ENCODE peak calls at places on chromosomes 12 and 14, in five cellular contexts. X is lower lobe of right lung, H is HL-60, S is A549, N is psoas muscle. E is an unnamed sample.

GRCh38 chr12:50613463-50613862 is 108.7 kb downstream of the DIP2B start:
- DNase-seq in X (no peak), H (no peak), S (no peak), N (no peak), E (no peak)

GRCh38 chr12:15712823-15713663 is 76.1 kb downstream of the EPS8 start:
- DNase-seq in X (peak; percentile 54), H (no peak), S (peak; percentile 85), N (no peak), E (no peak)

GRCh38 chr12:41193321-41193720 is 5.2 kb downstream of the PDZRN4 start:
- DNase-seq in X (no peak), H (no peak), S (no peak), N (no peak), E (no peak)

GRCh38 chr12:131391399-131391798 is 319.5 kb upstream of the SFSWAP start:
- DNase-seq in X (no peak), H (no peak), S (no peak), N (no peak), E (no peak)

GRCh38 chr12:88952543-88952942 is 372.3 kb upstream of the KITLG start:
- DNase-seq in X (no peak), H (no peak), S (peak; percentile 46), N (no peak), E (no peak)

GRCh38 chr14:94127330-94127729 is 2.1 kb downstream of the IFI27L2 start:
- DNase-seq in X (no peak), H (no peak), S (no peak), N (no peak), E (no peak)

GRCh38 chr12:62799126-62799736 is 135.7 kb downstream of the PPM1H start:
- DNase-seq in X (no peak), H (peak; percentile 60), S (peak; percentile 83), N (no peak), E (no peak)

GRCh38 chr12:102682698-102683289 is 202.4 kb upstream of the IGF1 start:
- DNase-seq in X (no peak), H (no peak), S (no peak), N (no peak), E (no peak)

GRCh38 chr12:52171950-52172512 is 19.8 kb downstream of the KRT80 start:
- DNase-seq in X (peak; percentile 65), H (peak; percentile 63), S (peak; percentile 87), N (peak; percentile 69), E (no peak)

GRCh38 chr12:57372233-57372632 is 58.6 kb downstream of the R3HDM2 start:
- DNase-seq in X (no peak), H (no peak), S (peak; percentile 85), N (no peak), E (no peak)

GRCh38 chr14:32702571-32702970 is 236.1 kb upstream of the NPAS3 start:
- DNase-seq in X (peak; percentile 34), H (no peak), S (no peak), N (peak; percentile 27), E (no peak)

GRCh38 chr14:56555921-56556570 is 23.6 kb upstream of the TMEM260 start:
- DNase-seq in X (no peak), H (no peak), S (peak; percentile 58), N (no peak), E (no peak)

GRCh38 chr14:103537175-103537990 is 8.4 kb downstream of the TRMT61A start:
- DNase-seq in X (no peak), H (no peak), S (no peak), N (peak; percentile 17), E (no peak)

GRCh38 chr12:3777206-3777809 is 24.4 kb upstream of the CRACR2A start:
- DNase-seq in X (no peak), H (peak; percentile 33), S (peak; percentile 46), N (no peak), E (no peak)

GRCh38 chr14:100441271-100441947 is 118.3 kb downstream of the SLC25A47 start:
- DNase-seq in X (no peak), H (no peak), S (no peak), N (no peak), E (no peak)

GRCh38 chr14:24368562-24369252 is 723 bp downstream of the NFATC4 start:
- DNase-seq in X (peak; percentile 57), H (no peak), S (no peak), N (peak; percentile 65), E (peak; percentile 48)

GRCh38 chr12:115801826-115802225 is 475.7 kb downstream of the MED13L start:
- DNase-seq in X (no peak), H (no peak), S (no peak), N (no peak), E (no peak)

GRCh38 chr14:89445252-89445973 is 28.4 kb upstream of the FOXN3 start:
- DNase-seq in X (no peak), H (peak; percentile 28), S (no peak), N (no peak), E (no peak)

GRCh38 chr14:75254381-75254821 is 24.2 kb upstream of the FOS start:
- DNase-seq in X (peak; percentile 58), H (no peak), S (no peak), N (peak; percentile 30), E (no peak)

GRCh38 chr14:105087308-105087962 is 22.2 kb upstream of the GPR132 start:
- DNase-seq in X (peak; percentile 56), H (no peak), S (peak; percentile 84), N (no peak), E (no peak)

GRCh38 chr12:11482955-11483354 is 87.6 kb upstream of the PRB2 start:
- DNase-seq in X (no peak), H (no peak), S (no peak), N (no peak), E (no peak)

GRCh38 chr12:2259368-2259767 is 206.6 kb downstream of the CACNA1C start:
- DNase-seq in X (no peak), H (peak; percentile 85), S (no peak), N (no peak), E (no peak)

GRCh38 chr14:105496831-105497591 is 6.0 kb downstream of the TEDC1 start:
- DNase-seq in X (peak; percentile 44), H (no peak), S (no peak), N (no peak), E (peak; percentile 19)

GRCh38 chr12:19546027-19546426 is 106.7 kb downstream of the AEBP2 start:
- DNase-seq in X (no peak), H (no peak), S (no peak), N (peak; percentile 20), E (no peak)

GRCh38 chr12:52206309-52207040 is 14.7 kb upstream of the KRT80 start:
- DNase-seq in X (peak; percentile 34), H (no peak), S (no peak), N (no peak), E (no peak)

GRCh38 chr12:57342207-57342691 is 88.6 kb downstream of the R3HDM2 start:
- DNase-seq in X (peak; percentile 50), H (no peak), S (peak; percentile 71), N (peak; percentile 23), E (no peak)

GRCh38 chr12:13981296-13981962 is at the start of gene GRIN2B:
- DNase-seq in X (no peak), H (no peak), S (peak; percentile 53), N (no peak), E (no peak)

GRCh38 chr14:90728951-90729350 is 87.3 kb downstream of the TTC7B start:
- DNase-seq in X (no peak), H (no peak), S (no peak), N (no peak), E (no peak)

GRCh38 chr14:33452982-33453381 is 497.9 kb downstream of the EGLN3 start:
- DNase-seq in X (no peak), H (no peak), S (no peak), N (no peak), E (no peak)

GRCh38 chr12:9906888-9907287 is 25.3 kb downstream of the CLEC2A start:
- DNase-seq in X (no peak), H (peak; percentile 7), S (no peak), N (no peak), E (no peak)

GRCh38 chr12:125983094-125983783 is 918.0 kb downstream of the AACS start:
- DNase-seq in X (peak; percentile 53), H (no peak), S (peak; percentile 39), N (no peak), E (no peak)

GRCh38 chr12:91914701-91915100 is 230.9 kb downstream of the BTG1 start:
- DNase-seq in X (no peak), H (no peak), S (no peak), N (no peak), E (no peak)

GRCh38 chr12:119695034-119695433 is 27.1 kb downstream of the PRKAB1 start:
- DNase-seq in X (no peak), H (no peak), S (peak; percentile 21), N (no peak), E (no peak)
- TF ChIP-seq CTCF in X (no peak), H (peak; percentile 30), S (peak; percentile 50), N (peak; percentile 21), E (no peak)

GRCh38 chr12:124680863-124681778 is 113.7 kb upstream of the NCOR2 start:
- DNase-seq in X (peak; percentile 71), H (peak; percentile 90), S (peak; percentile 95), N (peak; percentile 73), E (no peak)
- TF ChIP-seq CTCF in X (peak; percentile 24), H (peak; percentile 20), S (peak; percentile 44), N (peak; percentile 31), E (no peak)

GRCh38 chr14:95683793-95684192 is 2.4 kb upstream of the TCL1B start:
- DNase-seq in X (no peak), H (peak; percentile 14), S (peak; percentile 34), N (no peak), E (no peak)
- TF ChIP-seq CTCF in X (peak; percentile 68), H (peak; percentile 76), S (peak; percentile 33), N (peak; percentile 52), E (peak; percentile 40)

DNA sequence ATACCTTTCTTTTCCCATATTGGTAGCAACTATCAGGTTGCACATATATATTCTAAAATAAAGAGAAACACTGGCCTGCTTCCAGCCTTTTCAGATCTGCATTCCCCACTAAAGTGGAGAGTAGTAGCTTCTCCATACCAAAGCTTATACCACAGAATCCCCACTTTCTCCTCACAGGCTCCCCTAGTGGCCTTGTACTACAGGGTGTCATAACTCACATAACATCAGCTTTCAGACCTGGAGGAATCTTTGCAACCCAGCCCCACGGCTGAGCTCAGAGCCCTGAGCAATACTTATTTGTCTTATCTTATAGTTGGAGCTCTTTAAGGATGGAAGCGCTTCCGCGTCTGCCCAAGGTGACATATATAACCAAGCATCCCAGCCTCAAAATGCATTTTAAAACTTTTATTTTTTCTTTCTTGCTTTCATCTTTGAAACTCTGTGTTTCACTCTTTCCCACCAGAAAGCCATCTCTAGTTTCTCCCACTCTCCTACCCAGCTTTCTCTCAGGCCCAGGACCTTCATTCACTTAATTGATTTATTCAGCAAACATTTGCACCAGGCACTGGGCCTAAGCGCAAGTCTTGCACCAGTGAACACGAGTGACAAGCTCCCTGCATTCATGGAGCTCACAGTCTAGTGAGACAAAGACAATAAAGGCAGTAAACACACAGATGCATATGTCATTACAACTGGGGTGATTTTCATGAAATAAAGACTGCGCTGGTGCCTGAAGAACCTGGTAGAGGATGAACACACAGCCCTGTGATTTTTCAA is 254.7 kb downstream of the IPO8 start:
- DNase-seq in X (no peak), H (no peak), S (peak; percentile 35), N (no peak), E (no peak)
- TF ChIP-seq CTCF in X (no peak), H (peak; percentile 23), S (no peak), N (no peak), E (no peak)

GRCh38 chr14:54567634-54568561 is 970 bp downstream of the SAMD4A start:
- DNase-seq in X (peak; percentile 69), H (peak; percentile 25), S (peak; percentile 59), N (peak; percentile 58), E (peak; percentile 20)
- TF ChIP-seq CTCF in X (no peak), H (no peak), S (no peak), N (no peak), E (no peak)

GRCh38 chr12:106345739-106346138 is 11.8 kb upstream of the POLR3B start:
- DNase-seq in X (no peak), H (peak; percentile 33), S (peak; percentile 87), N (no peak), E (no peak)
- TF ChIP-seq CTCF in X (peak; percentile 44), H (peak; percentile 21), S (peak; percentile 49), N (peak; percentile 51), E (no peak)

E was measured in natural killer cell.